ENCODE peak calls at places on chromosomes 7 and 10, in five cellular contexts. X, I, C, P and H are unnamed samples.

GRCh38 chr7:36723951-36724664 is at the start of gene AOAH:
- DNase-seq in C (no peak), X (no peak), P (no peak), I (no peak), H (no peak)

GRCh38 chr10:44967596-44967995 is 8.0 kb downstream of the RASSF4 start:
- DNase-seq in X (no peak), P (no peak), C (no peak), I (no peak), H (peak)

GRCh38 chr7:772861-773621 is 46.0 kb upstream of the PRKAR1B start:
- DNase-seq in X (no peak), C (no peak), P (no peak), I (no peak), H (no peak)

GRCh38 chr10:110859947-110860376 is 11.8 kb upstream of the PDCD4 start:
- DNase-seq in I (peak), P (no peak), X (peak), C (peak), H (no peak)

GRCh38 chr10:97759157-97759980 is 12.4 kb downstream of the SFRP5 start:
- DNase-seq in X (peak), P (no peak), C (no peak), I (peak), H (no peak)

GRCh38 chr7:94115316-94115715 is 111.2 kb upstream of the BET1 start:
- DNase-seq in P (no peak), X (no peak), I (no peak), C (no peak), H (no peak)

GRCh38 chr7:13050703-13051102 is 363.3 kb downstream of the ARL4A start:
- DNase-seq in C (peak), X (peak), I (peak), P (no peak), H (no peak)

GRCh38 chr7:90747521-90747920 is 151.4 kb downstream of the CDK14 start:
- DNase-seq in C (no peak), X (no peak), P (no peak), I (no peak), H (no peak)

GRCh38 chr10:77349226-77349625 is 288.4 kb downstream of the KCNMA1 start:
- DNase-seq in X (no peak), P (no peak), I (no peak), C (no peak), H (no peak)

GRCh38 chr7:128167791-128168666 is 73.0 kb upstream of the LEP start:
- DNase-seq in I (no peak), P (no peak), X (no peak), C (no peak), H (no peak)

GRCh38 chr7:158139499-158139898 is 448.1 kb downstream of the PTPRN2 start:
- DNase-seq in I (no peak), X (no peak), P (no peak), C (no peak), H (no peak)

GRCh38 chr7:38548605-38549004 is 82.6 kb downstream of the AMPH start:
- DNase-seq in P (no peak), C (no peak), X (no peak), I (no peak), H (no peak)

GRCh38 chr10:31822616-31823318 is 105.9 kb downstream of the ARHGAP12 start:
- DNase-seq in X (no peak), I (no peak), P (no peak), C (no peak), H (no peak)

GRCh38 chr10:21334891-21335696 is 190.4 kb downstream of the SKIDA1 start:
- DNase-seq in I (peak), X (peak), P (peak), C (peak), H (peak)

GRCh38 chr7:137882806-137883205 is 36.0 kb upstream of the DGKI start:
- DNase-seq in C (no peak), P (no peak), X (peak), I (peak), H (no peak)

GRCh38 chr10:93995598-93996271 is 2.0 kb downstream of the PLCE1 start:
- DNase-seq in X (no peak), I (peak), P (peak), C (no peak), H (no peak)

GRCh38 chr10:27481486-27481885 is 22.6 kb upstream of the RAB18 start:
- DNase-seq in X (no peak), I (no peak), P (no peak), C (no peak), H (no peak)

GRCh38 chr10:110679633-110680472 is 35.7 kb downstream of the RBM20 start:
- DNase-seq in P (no peak), X (no peak), I (no peak), C (no peak), H (no peak)

GRCh38 chr10:77898323-77899079 is 28.1 kb downstream of the DLG5 start:
- DNase-seq in X (no peak), C (no peak), P (no peak), I (no peak), H (no peak)

GRCh38 chr7:157271991-157272324 is 64.8 kb upstream of the DNAJB6 start:
- DNase-seq in C (peak), X (peak), P (peak), I (peak), H (no peak)

GRCh38 chr10:35794703-35795102 is 152.6 kb upstream of the FZD8 start:
- DNase-seq in P (no peak), I (no peak), C (no peak), X (no peak), H (no peak)

GRCh38 chr7:156892086-156892800 is 740 bp downstream of the LMBR1 start:
- DNase-seq in P (no peak), X (no peak), I (peak), C (no peak), H (no peak)

DNA sequence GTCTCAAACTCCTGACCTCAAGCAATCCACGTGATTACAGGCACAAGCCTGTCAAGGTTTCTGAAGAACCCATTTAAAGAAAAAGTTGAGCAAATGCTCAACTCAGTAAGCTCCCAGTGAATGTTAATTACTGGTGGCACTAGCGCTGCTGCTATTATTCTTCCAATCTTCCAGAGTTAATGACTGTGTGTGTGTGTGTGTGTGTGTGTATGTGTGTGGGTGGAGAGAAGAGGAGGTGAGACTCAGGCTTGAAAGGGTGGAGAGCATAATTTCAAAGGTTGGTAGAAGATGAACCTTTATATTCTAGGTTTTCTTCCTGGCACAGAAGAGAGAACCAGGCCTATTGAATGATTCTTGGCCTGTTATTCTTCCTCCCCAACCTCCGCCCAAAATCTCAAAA is 11.6 kb upstream of the NPVF start:
- DNase-seq in X (no peak), C (no peak), I (no peak), P (no peak), H (no peak)
- TF ChIP-seq CTCF in X (no peak), C (no peak), I (no peak), P (no peak), H (no peak)

DNA sequence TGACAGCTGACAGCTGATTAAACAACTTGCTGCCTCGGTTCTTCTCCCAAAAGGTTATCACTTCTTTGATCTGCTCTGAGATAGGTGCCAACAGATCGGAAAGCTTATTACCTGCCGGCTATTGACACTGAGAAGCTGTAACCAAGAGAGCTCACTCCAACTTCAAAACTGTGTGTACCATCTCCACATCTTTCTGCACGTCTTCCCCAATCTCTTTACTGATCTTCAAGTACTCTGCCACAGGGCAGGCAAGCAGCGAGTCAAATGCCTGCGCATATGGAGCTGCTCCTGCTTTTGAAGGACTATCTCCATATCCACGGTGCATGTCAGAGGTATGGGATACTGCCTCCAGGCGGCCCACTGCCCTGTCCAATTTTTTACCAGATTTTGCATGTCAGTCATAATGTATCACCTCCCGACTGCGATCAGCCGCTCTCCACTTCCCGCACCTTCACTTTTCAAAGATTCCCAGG is 352 bp upstream of the ZNF485 start:
- DNase-seq in C (no peak), X (no peak), P (no peak), I (no peak), H (no peak)
- TF ChIP-seq CTCF in C (no peak), X (no peak), P (no peak), I (no peak), H (no peak)

GRCh38 chr7:70787772-70788171 is 344.2 kb upstream of the GALNT17 start:
- DNase-seq in P (no peak), C (no peak), X (no peak), I (no peak), H (no peak)

GRCh38 chr7:70787275-70787674 is 344.7 kb upstream of the GALNT17 start:
- DNase-seq in P (no peak), I (no peak), X (no peak), C (no peak), H (no peak)

GRCh38 chr7:70790215-70791073 is 341.5 kb upstream of the GALNT17 start:
- DNase-seq in P (no peak), C (no peak), X (no peak), I (no peak), H (no peak)

GRCh38 chr7:70789481-70790214 is 342.3 kb upstream of the GALNT17 start:
- DNase-seq in P (no peak), X (no peak), C (no peak), I (no peak), H (no peak)

DNA sequence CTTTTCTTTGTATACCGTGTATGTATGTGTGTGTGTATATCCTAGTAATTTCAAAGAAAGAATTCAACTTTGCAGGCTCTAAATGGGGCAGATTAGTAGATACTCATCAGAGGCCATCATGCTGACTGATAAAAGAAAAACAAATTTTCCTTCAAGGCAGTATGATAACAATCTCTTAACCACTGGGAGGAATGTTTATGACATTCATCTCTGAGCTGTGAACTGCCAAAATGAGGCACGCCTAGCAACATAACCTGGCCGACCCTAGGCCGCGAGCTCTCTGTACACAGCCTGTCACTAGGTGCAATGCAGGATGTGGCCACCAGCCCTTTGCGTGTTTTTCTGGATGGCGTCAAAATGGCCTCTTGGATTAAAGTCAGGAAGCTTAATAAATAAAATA is 343.7 kb upstream of the GALNT17 start:
- DNase-seq in I (no peak), X (no peak), P (no peak), C (no peak), H (no peak)
- TF ChIP-seq CTCF in I (no peak), X (no peak), P (no peak), C (no peak), H (no peak)

DNA sequence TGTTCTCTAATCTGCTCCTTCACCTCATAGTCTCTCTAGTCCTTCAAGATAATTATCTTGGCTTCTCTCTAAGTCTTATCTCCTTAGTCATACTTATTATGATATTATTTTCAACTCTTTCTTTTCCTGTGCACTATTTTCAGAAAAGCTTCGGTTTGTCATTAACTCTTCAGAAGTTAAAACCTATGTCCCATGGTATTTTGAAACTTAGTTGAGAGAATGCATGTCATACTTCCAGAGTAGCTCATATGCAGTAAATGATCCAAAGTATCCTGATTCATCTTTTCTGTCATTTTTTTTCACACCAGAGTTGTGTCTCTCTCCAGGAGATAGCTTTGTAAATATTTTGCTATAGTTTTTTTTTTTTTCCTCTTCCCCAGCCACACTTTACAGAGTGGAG is 1008.6 kb downstream of the NRG3 start:
- DNase-seq in C (no peak), I (peak), X (no peak), P (no peak), H (no peak)
- TF ChIP-seq CTCF in C (no peak), I (no peak), X (no peak), P (no peak), H (no peak)

DNA sequence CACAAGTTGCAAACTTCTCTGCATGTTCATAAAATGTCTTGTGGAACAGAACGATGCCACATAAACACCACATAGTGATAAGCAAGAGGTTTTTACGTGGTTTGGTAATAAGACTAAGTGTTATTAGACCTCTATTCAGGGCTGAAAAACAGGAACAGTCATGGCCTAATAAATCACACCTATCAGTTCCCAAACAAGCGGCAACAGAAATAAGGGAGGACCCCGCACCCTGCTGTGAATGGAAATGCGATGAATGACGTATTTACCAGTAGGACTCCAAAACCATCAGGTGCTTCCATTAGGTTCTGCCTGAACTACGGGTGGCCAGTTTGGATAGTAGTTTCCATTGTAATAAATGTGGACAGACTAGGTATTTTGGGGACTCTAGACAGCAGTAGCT is 129.1 kb downstream of the TAX1BP1 start:
- DNase-seq in C (no peak), X (no peak), I (no peak), P (no peak), H (no peak)
- TF ChIP-seq CTCF in C (no peak), X (no peak), I (no peak), P (no peak), H (no peak)

GRCh38 chr7:106962751-106963150 is 81.8 kb upstream of the PRKAR2B start:
- DNase-seq in I (no peak), C (no peak), X (no peak), P (no peak), H (no peak)

GRCh38 chr7:106964455-106964854 is 80.0 kb upstream of the PRKAR2B start:
- DNase-seq in I (no peak), C (no peak), X (no peak), P (no peak), H (no peak)

GRCh38 chr7:106957766-106958165 is 86.7 kb upstream of the PRKAR2B start:
- DNase-seq in P (no peak), X (no peak), I (no peak), C (no peak), H (no peak)

DNA sequence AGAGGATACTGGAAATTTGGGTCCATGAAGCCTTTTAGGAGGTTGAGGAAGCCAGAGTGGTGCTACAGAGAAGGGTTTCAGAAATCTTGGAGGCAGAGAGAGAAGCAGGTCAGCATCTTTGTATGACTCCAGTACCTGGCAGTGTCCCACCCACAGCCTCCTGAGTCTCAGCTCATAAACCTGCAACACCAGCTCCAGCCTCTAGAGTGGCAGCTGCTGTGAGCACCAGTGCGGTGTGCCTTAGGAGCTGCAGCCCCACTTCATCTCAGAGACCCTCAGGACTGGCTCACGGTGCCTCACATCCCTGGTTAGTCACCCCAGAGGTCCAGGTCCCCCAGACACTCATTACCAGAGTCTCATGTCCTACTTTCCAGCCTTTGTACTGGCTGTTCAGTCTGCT is 84.8 kb upstream of the PRKAR2B start:
- DNase-seq in P (no peak), I (no peak), C (no peak), X (no peak), H (no peak)
- TF ChIP-seq CTCF in P (peak), I (peak), C (no peak), X (no peak), H (no peak)